ENCODE peak calls at places on chromosomes 12 and 14, in five cellular contexts. Z is AG09319; E is cardiac fibroblast; R is CD4-positive, alpha-beta T cell; F is pancreas. O is an unnamed sample.

GRCh38 chr14:68240388-68240787 is 420.8 kb downstream of the RAD51B start:
- DNase-seq in Z (no peak), E (no peak), R (no peak), F (no peak), O (no peak)

GRCh38 chr14:90105756-90106155 is 44.0 kb downstream of the KCNK13 start:
- DNase-seq in Z (no peak), E (peak; percentile 19), R (no peak), F (no peak), O (no peak)

GRCh38 chr14:105879503-105879866 is 353.1 kb downstream of the TMEM121 start:
- DNase-seq in Z (no peak), E (no peak), R (no peak), F (no peak), O (no peak)

GRCh38 chr12:123388218-123388947 is 4.5 kb downstream of the KMT5A start:
- DNase-seq in Z (no peak), E (peak; percentile 75), R (peak; percentile 59), F (peak; percentile 85), O (peak; percentile 78)

GRCh38 chr12:80823393-80823792 is 106.7 kb downstream of the MYF5 start:
- DNase-seq in Z (no peak), E (no peak), R (no peak), F (peak; percentile 37), O (no peak)

GRCh38 chr12:106139422-106140141 is 828 bp upstream of the NUAK1 start:
- DNase-seq in Z (no peak), E (peak; percentile 74), R (no peak), F (peak; percentile 94), O (peak; percentile 79)

GRCh38 chr12:110794623-110795280 is 52.0 kb upstream of the CCDC63 start:
- DNase-seq in Z (no peak), E (peak; percentile 56), R (no peak), F (peak; percentile 38), O (no peak)

GRCh38 chr12:18700254-18700653 is 37.6 kb downstream of the PLCZ1 start:
- DNase-seq in Z (peak; percentile 93), E (peak; percentile 97), R (no peak), F (no peak), O (no peak)

GRCh38 chr12:19144985-19145384 is 15.5 kb downstream of the PLEKHA5 start:
- DNase-seq in Z (no peak), E (no peak), R (no peak), F (no peak), O (no peak)

GRCh38 chr12:58544281-58544680 is 376.0 kb downstream of the LRIG3 start:
- DNase-seq in Z (no peak), E (no peak), R (no peak), F (no peak), O (no peak)

GRCh38 chr12:93237235-93237915 is 140.3 kb upstream of the NUDT4 start:
- DNase-seq in Z (no peak), E (peak; percentile 92), R (no peak), F (no peak), O (no peak)

GRCh38 chr12:46558696-46559095 is 186.1 kb upstream of the SLC38A2 start:
- DNase-seq in Z (no peak), E (peak; percentile 15), R (no peak), F (no peak), O (no peak)

GRCh38 chr12:12008931-12009611 is 61.7 kb upstream of the BCL2L14 start:
- DNase-seq in Z (no peak), E (peak; percentile 28), R (no peak), F (no peak), O (peak; percentile 57)

GRCh38 chr12:18747960-18748359 is 10.0 kb downstream of the CAPZA3 start:
- DNase-seq in Z (peak; percentile 70), E (peak; percentile 91), R (no peak), F (no peak), O (no peak)

GRCh38 chr12:71216725-71217579 is 59.2 kb upstream of the TSPAN8 start:
- DNase-seq in Z (peak; percentile 2), E (peak; percentile 49), R (no peak), F (no peak), O (no peak)

GRCh38 chr12:129635003-129635685 is 268.7 kb downstream of the TMEM132D start:
- DNase-seq in Z (no peak), E (no peak), R (no peak), F (no peak), O (no peak)

GRCh38 chr12:34402899-34403705 is 380.8 kb downstream of the ALG10 start:
- DNase-seq in Z (no peak), E (no peak), R (no peak), F (peak; percentile 51), O (no peak)

GRCh38 chr12:78651755-78652154 is 212.8 kb upstream of the SYT1 start:
- DNase-seq in Z (no peak), E (no peak), R (no peak), F (no peak), O (no peak)

GRCh38 chr12:87671757-87672156 is 357.4 kb downstream of the C12orf50 start:
- DNase-seq in Z (no peak), E (no peak), R (no peak), F (no peak), O (no peak)

GRCh38 chr14:99252940-99253868 is 18.8 kb downstream of the BCL11B start:
- DNase-seq in Z (no peak), E (no peak), R (no peak), F (no peak), O (no peak)

GRCh38 chr12:118850244-118850825 is 131.0 kb upstream of the SRRM4 start:
- DNase-seq in Z (no peak), E (no peak), R (no peak), F (peak; percentile 26), O (peak; percentile 63)
- TF ChIP-seq CTCF in Z (peak; percentile 13), E (peak; percentile 46), R (no peak), F (peak; percentile 40), O (peak; percentile 78)

GRCh38 chr12:103742349-103742784 is 98.7 kb downstream of the NT5DC3 start:
- DNase-seq in Z (no peak), E (peak; percentile 32), R (no peak), F (no peak), O (no peak)
- TF ChIP-seq CTCF in Z (no peak), E (no peak), R (no peak), F (no peak), O (no peak)

DNA sequence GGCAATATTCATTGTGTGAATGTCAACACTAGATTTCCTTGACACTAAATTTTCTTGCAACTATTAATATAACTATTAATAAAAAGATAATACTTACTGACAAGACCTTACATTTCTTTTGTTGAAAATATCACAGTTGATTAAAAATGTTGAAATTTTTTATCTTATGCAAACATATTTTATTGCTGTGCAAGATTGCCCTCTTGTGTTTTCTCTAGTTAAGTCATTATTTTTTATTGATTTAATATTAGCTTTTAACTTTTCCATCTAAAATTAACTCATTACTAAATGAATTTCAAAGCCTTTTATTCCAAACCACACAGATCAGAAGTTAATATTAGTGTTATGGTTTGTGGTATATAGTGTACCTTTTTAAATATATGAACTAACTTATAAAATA is 11.7 kb upstream of the NAA30 start:
- DNase-seq in Z (no peak), E (peak; percentile 26), R (no peak), F (no peak), O (no peak)
- TF ChIP-seq CTCF in Z (peak; percentile 2), E (peak; percentile 10), R (no peak), F (no peak), O (no peak)

GRCh38 chr12:8951744-8952143 is 2.3 kb upstream of the M6PR start:
- DNase-seq in Z (no peak), E (no peak), R (no peak), F (no peak), O (no peak)

GRCh38 chr12:8949525-8950286 is at the start of gene M6PR:
- DNase-seq in Z (peak; percentile 71), E (peak; percentile 95), R (peak; percentile 82), F (peak; percentile 95), O (peak; percentile 88)

GRCh38 chr12:8950287-8950574 is 786 bp upstream of the M6PR start:
- DNase-seq in Z (no peak), E (no peak), R (no peak), F (no peak), O (no peak)

GRCh38 chr12:8948711-8949524 is 527 bp downstream of the M6PR start:
- DNase-seq in Z (no peak), E (peak; percentile 50), R (no peak), F (no peak), O (peak; percentile 5)

GRCh38 chr12:8950702-8951478 is 1.4 kb upstream of the M6PR start:
- DNase-seq in Z (no peak), E (no peak), R (no peak), F (no peak), O (no peak)
- TF ChIP-seq CTCF in Z (no peak), E (no peak), R (peak; percentile 37), F (no peak), O (no peak)

DNA sequence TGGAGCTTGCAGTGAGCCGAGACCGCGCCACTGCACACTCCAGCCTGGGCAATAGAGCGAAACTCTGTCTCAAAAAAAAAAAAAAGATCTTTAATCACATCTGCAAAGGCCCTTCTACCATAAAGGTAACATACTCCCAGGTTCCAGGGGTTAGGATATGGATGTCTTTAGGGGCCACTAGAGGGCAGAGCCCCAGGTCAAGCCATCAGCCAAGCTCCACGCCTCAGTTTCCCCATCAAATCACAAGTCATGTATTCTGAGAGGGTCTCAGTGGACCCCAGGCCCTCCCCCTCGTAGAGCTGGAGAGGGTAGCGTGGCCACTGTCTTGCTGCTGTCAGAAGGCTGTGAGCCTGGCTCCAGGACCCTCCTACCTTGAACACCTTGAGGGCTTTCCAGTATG is 18.8 kb downstream of the SLC8B1 start:
- DNase-seq in Z (no peak), E (no peak), R (no peak), F (no peak), O (no peak)
- TF ChIP-seq CTCF in Z (peak; percentile 6), E (peak; percentile 6), R (no peak), F (no peak), O (no peak)

DNA sequence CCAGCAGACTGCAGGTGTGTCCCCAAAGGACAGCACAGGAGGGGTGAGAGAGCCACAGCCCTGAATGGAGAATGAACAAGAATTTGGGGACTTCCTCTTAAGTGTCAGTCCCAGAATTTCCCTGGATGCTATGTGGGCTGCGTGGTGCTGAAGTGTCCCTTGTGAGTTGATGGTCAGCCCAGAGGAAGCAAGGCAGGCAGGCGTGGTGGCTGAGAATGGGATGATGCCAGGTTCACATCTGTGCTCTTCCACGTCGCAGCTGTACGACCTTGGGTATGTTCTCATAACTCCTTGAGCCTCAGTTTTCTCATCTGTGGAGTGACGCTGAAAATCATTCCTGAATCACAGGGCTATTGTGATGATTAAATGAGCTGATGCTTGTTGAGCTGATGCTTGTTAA is 62.1 kb upstream of the GPATCH2L start:
- DNase-seq in Z (no peak), E (no peak), R (no peak), F (no peak), O (no peak)
- TF ChIP-seq CTCF in Z (no peak), E (no peak), R (no peak), F (no peak), O (no peak)

GRCh38 chr14:94372021-94372605 is 16.3 kb downstream of the SERPINA1 start:
- DNase-seq in Z (no peak), E (no peak), R (no peak), F (no peak), O (no peak)
- TF ChIP-seq CTCF in Z (no peak), E (no peak), R (no peak), F (no peak), O (no peak)

GRCh38 chr12:31584782-31585181 is 6.2 kb downstream of the DENND5B start:
- DNase-seq in Z (no peak), E (peak; percentile 8), R (no peak), F (no peak), O (no peak)
- TF ChIP-seq CTCF in Z (no peak), E (no peak), R (no peak), F (no peak), O (no peak)

O was measured in nephron progenitor cell.